ENCODE peak calls at places on chromosomes 13 and 19, in nine cellular contexts. K is foreskin fibroblast; J is GM23248; V is stimulated activated CD4-positive, alpha-beta T cell treated with anti-CD3 and anti-CD28 coated beads, Interleukin-15, amount 100 ng/mL, for 24 hours; E is activated CD4-positive, alpha-beta T cell treated with anti-CD3 and anti-CD28 coated beads for 1 hour; D is AG08395; Y is NCI-H1092; P is SK-N-DZ; M is cardiac muscle cell. L is an unnamed sample.

GRCh38 chr19:40612831-40613668 is 11.9 kb downstream of the LTBP4 start:
- DNase-seq in K (no peak), J (peak), V (peak), E (peak), D (peak), Y (no peak), P (no peak), M (peak), L (no peak)

GRCh38 chr13:89687066-89687465 is 1660.4 kb upstream of the MIR17HG start:
- DNase-seq in K (no peak), J (no peak), V (no peak), E (no peak), D (no peak), Y (no peak), P (no peak), M (no peak), L (no peak)

GRCh38 chr19:17148130-17148529 is 67.0 kb upstream of the USE1 start:
- DNase-seq in K (no peak), J (no peak), V (no peak), E (no peak), D (no peak), Y (no peak), P (no peak), M (no peak), L (no peak)

GRCh38 chr13:114099191-114099590 is 33.2 kb downstream of the RASA3 start:
- DNase-seq in K (peak), J (peak), V (no peak), E (no peak), D (peak), Y (peak), P (peak), M (peak), L (no peak)

GRCh38 chr19:47231215-47232054 is 436 bp upstream of the BBC3 start:
- DNase-seq in K (peak), J (peak), V (peak), E (peak), D (peak), Y (no peak), P (peak), M (peak), L (no peak)

GRCh38 chr19:43934055-43934984 is 762 bp downstream of the ZNF45 start:
- DNase-seq in K (no peak), J (peak), V (no peak), E (no peak), D (peak), Y (no peak), P (no peak), M (peak), L (no peak)

GRCh38 chr13:79901336-79901735 is 420.4 kb downstream of the NDFIP2 start:
- DNase-seq in K (peak), J (peak), V (no peak), E (no peak), D (no peak), Y (no peak), P (peak), M (peak), L (no peak)

GRCh38 chr13:88461272-88462009 is 790.3 kb downstream of the SLITRK5 start:
- DNase-seq in K (no peak), J (no peak), V (no peak), E (no peak), D (no peak), Y (no peak), P (no peak), M (no peak), L (no peak)

GRCh38 chr13:23946067-23946466 is 48.8 kb upstream of the C1QTNF9B start:
- DNase-seq in K (no peak), J (no peak), V (no peak), E (no peak), D (no peak), Y (no peak), P (no peak), M (no peak), L (no peak)

GRCh38 chr13:77300176-77301141 is 26.4 kb downstream of the MYCBP2 start:
- DNase-seq in K (peak), J (peak), V (no peak), E (no peak), D (peak), Y (no peak), P (no peak), M (peak), L (no peak)

GRCh38 chr13:98778749-98779148 is 26.3 kb upstream of the SLC15A1 start:
- DNase-seq in K (no peak), J (no peak), V (no peak), E (no peak), D (no peak), Y (no peak), P (no peak), M (peak), L (no peak)

GRCh38 chr13:110616103-110617101 is 1.1 kb downstream of the NAXD start:
- DNase-seq in K (peak), J (peak), V (peak), E (no peak), D (peak), Y (no peak), P (no peak), M (peak), L (no peak)

GRCh38 chr19:4597975-4598671 is 38.6 kb upstream of the SEMA6B start:
- DNase-seq in K (peak), J (peak), V (peak), E (peak), D (no peak), Y (no peak), P (no peak), M (peak), L (no peak)

GRCh38 chr13:114148521-114148855 is 16.1 kb upstream of the RASA3 start:
- DNase-seq in K (no peak), J (no peak), V (peak), E (peak), D (no peak), Y (no peak), P (no peak), M (no peak), L (no peak)

GRCh38 chr19:21587117-21587461 is 81.7 kb downstream of the ZNF429 start:
- DNase-seq in K (no peak), J (no peak), V (no peak), E (no peak), D (no peak), Y (no peak), P (no peak), M (no peak), L (no peak)

GRCh38 chr19:14317157-14317556 is 64.1 kb upstream of the ADGRE5 start:
- DNase-seq in K (no peak), J (no peak), V (no peak), E (no peak), D (no peak), Y (no peak), P (no peak), M (no peak), L (no peak)

GRCh38 chr13:83215627-83216026 is 666.6 kb downstream of the SLITRK1 start:
- DNase-seq in K (peak), J (peak), V (no peak), E (no peak), D (no peak), Y (no peak), P (no peak), M (peak), L (no peak)

GRCh38 chr13:112870062-112870352 is 99.0 kb upstream of the MCF2L start:
- DNase-seq in K (no peak), J (no peak), V (no peak), E (no peak), D (no peak), Y (no peak), P (no peak), M (no peak), L (no peak)

L was measured in DMS 273 treated with DMSO at 0.1 percent for 48 hours.